ENCODE peak calls at places on chromosomes 4 and X, in five cellular contexts. A, O, P, L and Q are unnamed samples.

GRCh38 chrX:63466690-63467089 is 115.6 kb upstream of the SPIN4 start:
- DNase-seq in A (no peak), O (no peak), L (no peak), P (no peak), Q (no peak)

GRCh38 chrX:105167233-105167632 is 53.3 kb downstream of the TEX13A start:
- DNase-seq in A (no peak), P (no peak), O (no peak), L (no peak), Q (no peak)

GRCh38 chr4:39054497-39054896 is 7.5 kb upstream of the KLHL5 start:
- DNase-seq in A (no peak), L (no peak), P (no peak), O (no peak), Q (no peak)

GRCh38 chr4:186659936-186660335 is 63.7 kb downstream of the FAT1 start:
- DNase-seq in O (no peak), P (no peak), A (no peak), L (no peak), Q (no peak)

GRCh38 chrX:31209005-31209612 is 137.3 kb upstream of the FTHL17 start:
- DNase-seq in L (no peak), O (no peak), A (no peak), P (peak), Q (no peak)

GRCh38 chrX:7574325-7574724 is 268.6 kb upstream of the VCX start:
- DNase-seq in O (no peak), A (no peak), P (no peak), L (peak), Q (no peak)

GRCh38 chr4:45475490-45475889 is 648.4 kb downstream of the GABRG1 start:
- DNase-seq in L (no peak), O (no peak), A (no peak), P (no peak), Q (no peak)

GRCh38 chrX:47176101-47176740 is 17.4 kb upstream of the UBA1 start:
- DNase-seq in L (no peak), P (no peak), O (no peak), A (no peak), Q (no peak)

GRCh38 chr4:6391186-6391851 is 81.1 kb downstream of the PPP2R2C start:
- DNase-seq in O (no peak), P (no peak), L (no peak), A (no peak), Q (no peak)

GRCh38 chr4:4590496-4590895 is 48.6 kb upstream of the STX18 start:
- DNase-seq in P (peak), L (no peak), A (no peak), O (no peak), Q (no peak)

GRCh38 chr4:123495530-123495929 is 98.9 kb downstream of the SPRY1 start:
- DNase-seq in P (peak), A (no peak), O (no peak), L (no peak), Q (no peak)

GRCh38 chrX:34655496-34656258 is 1.4 kb downstream of the TMEM47 start:
- DNase-seq in A (no peak), L (no peak), O (no peak), P (no peak), Q (no peak)

GRCh38 chr4:3293410-3294391 is 880 bp downstream of the RGS12 start:
- DNase-seq in O (no peak), P (no peak), A (no peak), L (no peak), Q (peak)

GRCh38 chrX:118795528-118795927 is 28.1 kb upstream of the ZCCHC12 start:
- DNase-seq in A (no peak), L (no peak), O (no peak), P (no peak), Q (no peak)

GRCh38 chr4:24745172-24745895 is 50.0 kb upstream of the SOD3 start:
- DNase-seq in O (no peak), A (no peak), L (no peak), P (no peak), Q (no peak)

GRCh38 chr4:53962516-53963225 is 101.7 kb downstream of the CHIC2 start:
- DNase-seq in P (peak), O (no peak), L (no peak), A (no peak), Q (no peak)

GRCh38 chrX:13472975-13473665 is 96.3 kb upstream of the EGFL6 start:
- DNase-seq in P (no peak), O (no peak), A (no peak), L (no peak), Q (no peak)

GRCh38 chr4:61521451-61521850 is 321.3 kb downstream of the ADGRL3 start:
- DNase-seq in P (no peak), A (no peak), O (no peak), L (no peak), Q (no peak)

GRCh38 chr4:8240211-8241041 is 29.1 kb upstream of the HTRA3 start:
- DNase-seq in L (no peak), O (no peak), P (no peak), A (no peak), Q (no peak)

GRCh38 chr4:186762361-186762760 is 38.7 kb upstream of the FAT1 start:
- DNase-seq in L (peak), O (no peak), P (peak), A (no peak), Q (no peak)

GRCh38 chr4:16827762-16828724 is 70.4 kb downstream of the LDB2 start:
- DNase-seq in P (peak), O (no peak), A (no peak), L (no peak), Q (no peak)

GRCh38 chr4:104616401-104616820 is 121.7 kb upstream of the CXXC4 start:
- DNase-seq in A (no peak), L (no peak), P (no peak), O (no peak), Q (no peak)

GRCh38 chr4:143517764-143518163 is 4.3 kb downstream of the SMARCA5 start:
- DNase-seq in O (no peak), P (no peak), L (no peak), A (no peak), Q (no peak)

GRCh38 chr4:182255421-182256190 is 12.4 kb downstream of the TENM3 start:
- DNase-seq in L (no peak), A (no peak), O (peak), P (no peak), Q (no peak)

GRCh38 chrX:81021478-81021877 is 180.2 kb downstream of the HMGN5 start:
- DNase-seq in A (no peak), O (no peak), L (no peak), P (no peak), Q (no peak)

GRCh38 chr4:128868758-128869157 is 59.3 kb downstream of the JADE1 start:
- DNase-seq in L (no peak), A (no peak), O (no peak), P (no peak), Q (peak)

GRCh38 chr4:2852481-2852881 is 8.8 kb downstream of the ADD1 start:
- DNase-seq in O (no peak), P (no peak), L (no peak), A (no peak), Q (no peak)

GRCh38 chr4:7333801-7334421 is 100.8 kb downstream of the PSAPL1 start:
- DNase-seq in A (no peak), L (no peak), P (peak), O (no peak), Q (no peak)

GRCh38 chrX:118807151-118808017 is 16.2 kb upstream of the ZCCHC12 start:
- DNase-seq in P (peak), L (peak), O (peak), A (peak), Q (no peak)

GRCh38 chr4:171650543-171650942 is 162.7 kb upstream of the GALNTL6 start:
- DNase-seq in A (no peak), O (no peak), L (peak), P (no peak), Q (no peak)

GRCh38 chrX:24207826-24208225 is 58.3 kb downstream of the ZFX start:
- DNase-seq in O (no peak), A (no peak), L (no peak), P (peak), Q (no peak)

GRCh38 chr4:95050980-95051688 is 293.4 kb downstream of the BMPR1B start:
- DNase-seq in L (no peak), A (no peak), O (no peak), P (no peak), Q (no peak)

GRCh38 chr4:83212041-83212851 is 72.4 kb downstream of the COQ2 start:
- DNase-seq in O (no peak), P (no peak), A (no peak), L (no peak), Q (no peak)

GRCh38 chr4:153529646-153530045 is 63.5 kb downstream of the TMEM131L start:
- DNase-seq in P (peak), O (no peak), L (no peak), A (no peak), Q (no peak)

GRCh38 chr4:4647041-4647440 is 105.2 kb upstream of the STX18 start:
- DNase-seq in O (no peak), A (no peak), P (peak), L (no peak), Q (no peak)

GRCh38 chr4:13285336-13285735 is 198.8 kb downstream of the RAB28 start:
- DNase-seq in O (no peak), P (no peak), L (no peak), A (no peak), Q (no peak)
- TF ChIP-seq MAFK in O (no peak), P (no peak), L (no peak), A (no peak), Q (no peak)

DNA sequence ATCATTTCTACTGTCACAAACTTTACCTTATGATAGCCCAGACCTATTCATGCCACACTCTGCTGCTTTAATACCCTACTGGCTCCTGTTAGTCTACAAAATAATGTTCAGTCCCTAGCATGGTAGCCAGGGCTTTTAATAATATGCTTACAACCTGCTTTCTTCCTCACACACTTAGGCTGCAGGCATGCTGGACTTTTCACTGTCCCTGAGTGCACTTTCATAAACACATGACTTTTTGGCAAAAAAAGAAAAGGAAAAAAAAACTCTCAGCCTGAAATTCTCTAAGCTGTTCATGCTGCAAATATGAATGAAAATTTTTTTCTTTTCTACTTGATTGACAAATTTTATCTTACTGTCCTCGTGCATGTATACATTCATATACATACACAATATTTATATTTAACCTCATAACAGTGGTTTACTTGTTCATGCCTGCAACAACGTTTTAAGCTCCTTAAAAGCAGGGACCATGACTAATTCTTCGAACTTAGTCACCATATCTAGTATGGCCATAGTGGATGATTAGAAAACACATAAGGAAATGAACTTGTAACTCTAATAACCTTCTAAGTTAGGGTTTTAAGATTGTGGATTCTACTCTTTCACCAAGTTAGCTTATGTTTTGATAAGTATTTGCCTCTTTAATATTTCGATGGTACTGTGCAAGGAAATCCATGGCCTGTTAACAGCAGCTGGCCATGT is 229.5 kb downstream of the SPCS3 start:
- DNase-seq in L (no peak), A (no peak), O (no peak), P (peak), Q (no peak)
- TF ChIP-seq MAFK in L (no peak), A (no peak), O (no peak), P (no peak), Q (no peak)

DNA sequence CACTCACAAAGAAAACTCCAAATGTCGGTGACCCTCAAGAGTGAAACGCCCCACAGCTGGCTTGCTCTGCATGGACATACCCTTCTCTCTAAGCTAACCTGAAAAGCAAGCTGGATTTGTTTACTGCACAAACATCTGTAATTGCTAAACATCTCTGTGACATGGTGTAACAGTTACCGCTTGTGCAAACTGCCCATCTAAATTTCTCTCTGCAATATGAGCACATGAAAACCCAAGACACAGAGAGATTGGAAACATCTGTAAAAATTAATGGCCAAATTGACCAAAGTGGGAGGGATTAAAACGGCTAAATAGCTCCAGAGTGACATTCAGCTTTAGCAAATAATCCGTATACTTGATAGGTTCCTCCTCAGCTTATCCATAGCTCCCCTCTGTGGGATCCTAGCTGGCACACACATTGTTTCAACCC is 155.0 kb upstream of the MAP3K15 start:
- DNase-seq in A (no peak), L (peak), P (peak), O (no peak), Q (no peak)
- TF ChIP-seq MAFK in A (no peak), L (no peak), P (no peak), O (no peak), Q (no peak)

DNA sequence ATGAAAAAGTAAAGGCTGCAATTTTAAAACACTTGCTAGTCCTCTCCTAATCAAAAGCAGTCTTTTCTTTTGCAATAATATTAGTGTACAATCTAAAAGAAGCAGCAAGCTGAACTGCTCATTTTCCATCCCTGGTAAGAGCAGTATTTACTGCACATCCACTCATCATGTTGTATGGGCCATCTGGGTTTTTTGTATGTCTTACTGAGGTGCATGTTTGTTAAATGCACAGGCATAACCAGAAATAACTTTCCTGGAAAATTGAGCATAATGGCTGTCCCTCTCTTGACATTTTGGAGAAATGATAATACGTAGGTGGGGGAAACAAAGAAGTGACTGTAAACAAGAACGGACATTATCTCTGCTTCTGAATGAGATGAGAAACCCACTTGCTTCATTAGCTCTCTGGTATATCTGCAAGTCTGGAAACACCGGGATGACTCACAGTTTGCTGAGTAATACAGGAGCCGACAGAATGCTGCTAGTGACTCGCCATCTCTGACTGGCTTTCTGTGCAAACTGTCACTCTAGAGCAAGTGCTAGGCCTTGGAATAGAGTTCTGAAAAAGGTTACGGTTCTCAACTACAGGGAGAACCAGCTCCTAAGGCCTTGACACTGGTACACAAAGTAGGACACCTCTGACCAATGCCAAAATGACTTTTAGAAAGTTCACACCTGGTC is 85.7 kb upstream of the MTM1 start:
- DNase-seq in P (peak), L (peak), O (peak), A (peak), Q (no peak)
- TF ChIP-seq MAFK in P (no peak), L (no peak), O (no peak), A (peak), Q (no peak)

DNA sequence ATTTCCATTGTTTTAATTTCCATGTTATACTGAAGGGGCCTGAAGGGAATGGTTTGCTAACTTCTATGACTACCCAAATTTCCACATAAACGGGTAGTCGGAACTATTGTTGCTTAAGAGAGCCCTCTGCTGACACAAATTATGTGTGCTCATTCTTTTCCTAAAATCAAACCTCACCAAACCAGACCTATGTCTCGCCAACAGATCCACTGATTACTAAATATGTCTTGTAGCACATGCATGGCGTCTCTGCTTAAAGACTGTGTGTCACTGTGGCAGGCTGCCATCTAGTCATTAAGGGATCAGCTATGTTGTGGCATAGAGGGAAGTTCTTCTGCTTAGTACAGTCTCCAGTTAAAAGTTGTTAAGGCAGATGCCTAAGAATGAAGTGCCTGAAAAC is 25.1 kb downstream of the PIR start:
- DNase-seq in P (peak), L (no peak), O (no peak), A (no peak), Q (no peak)
- TF ChIP-seq MAFK in P (no peak), L (no peak), O (no peak), A (no peak), Q (no peak)

DNA sequence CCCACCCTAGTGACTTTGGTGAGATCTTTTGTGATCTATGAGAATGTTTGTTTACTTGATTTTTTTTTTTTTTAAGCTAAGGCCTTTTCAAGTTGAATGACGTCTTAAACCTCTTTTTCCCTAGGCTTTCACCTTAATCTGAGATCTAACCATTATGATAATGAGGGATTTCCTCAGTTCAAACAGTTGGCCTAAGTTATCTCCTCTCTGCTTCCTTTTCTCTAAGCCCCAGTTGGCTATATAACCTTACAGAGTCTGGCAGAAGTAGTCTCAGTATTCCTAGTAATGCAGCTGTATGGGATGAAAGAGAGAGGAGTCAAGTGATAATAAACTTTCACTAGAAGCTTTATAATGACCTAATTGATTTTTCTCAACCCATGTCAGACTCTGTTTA is 99.0 kb downstream of the STIM2 start:
- DNase-seq in A (no peak), P (no peak), L (no peak), O (no peak), Q (no peak)
- TF ChIP-seq MAFK in A (no peak), P (no peak), L (no peak), O (no peak), Q (no peak)